ENCODE peak calls at places on chromosomes 2 and 18, in seven cellular contexts. P is hepatic stellate cell, V is cardiac fibroblast, A is NCI-H446, N is LNCaP clone FGC, Y is NT2/D1, R is A172. M is an unnamed sample.

GRCh38 chr2:13046557-13047165 is 329.9 kb downstream of the TRIB2 start:
- DNase-seq in P (no peak), V (peak), A (no peak), N (no peak), Y (no peak), R (no peak), M (peak)

GRCh38 chr2:168649105-168649504 is 153.3 kb upstream of the NOSTRIN start:
- DNase-seq in P (no peak), V (no peak), A (no peak), N (no peak), Y (no peak), R (no peak), M (no peak)

GRCh38 chr18:24300703-24301102 is 96.9 kb downstream of the OSBPL1A start:
- DNase-seq in P (no peak), V (no peak), A (no peak), N (no peak), Y (no peak), R (no peak), M (no peak)

GRCh38 chr18:7601249-7601620 is 34.1 kb downstream of the PTPRM start:
- DNase-seq in P (no peak), V (peak), A (no peak), N (no peak), Y (no peak), R (peak), M (no peak)

GRCh38 chr2:68426885-68427579 is 40.1 kb downstream of the FBXO48 start:
- DNase-seq in P (no peak), V (peak), A (no peak), N (no peak), Y (no peak), R (peak), M (no peak)

GRCh38 chr18:21099442-21099841 is 12.2 kb downstream of the ROCK1 start:
- DNase-seq in P (no peak), V (no peak), A (no peak), N (no peak), Y (no peak), R (no peak), M (no peak)

GRCh38 chr2:3185256-3185655 is 192.4 kb downstream of the EIPR1 start:
- DNase-seq in P (no peak), V (no peak), A (no peak), N (no peak), Y (no peak), R (no peak), M (no peak)

GRCh38 chr2:21052044-21052443 is 8.2 kb upstream of the APOB start:
- DNase-seq in P (no peak), V (no peak), A (no peak), N (no peak), Y (no peak), R (no peak), M (no peak)

GRCh38 chr18:57276720-57277284 is 75.6 kb upstream of the ST8SIA3 start:
- DNase-seq in P (no peak), V (no peak), A (no peak), N (no peak), Y (no peak), R (no peak), M (no peak)

GRCh38 chr2:85661139-85661858 is 6.7 kb downstream of the SFTPB start:
- DNase-seq in P (no peak), V (no peak), A (no peak), N (no peak), Y (no peak), R (no peak), M (no peak)

GRCh38 chr2:139684286-139684860 is 904.2 kb upstream of the NXPH2 start:
- DNase-seq in P (no peak), V (no peak), A (no peak), N (no peak), Y (no peak), R (no peak), M (no peak)

GRCh38 chr2:65407240-65407639 is 25.2 kb downstream of the SPRED2 start:
- DNase-seq in P (no peak), V (no peak), A (no peak), N (no peak), Y (no peak), R (peak), M (no peak)

GRCh38 chr18:28584726-28585125 is 407.8 kb upstream of the CDH2 start:
- DNase-seq in P (no peak), V (peak), A (no peak), N (no peak), Y (peak), R (peak), M (no peak)

GRCh38 chr2:100242891-100243670 is 79.2 kb downstream of the LONRF2 start:
- DNase-seq in P (peak), V (peak), A (peak), N (no peak), Y (peak), R (peak), M (peak)

GRCh38 chr2:184178229-184178628 is 420.1 kb upstream of the ZNF804A start:
- DNase-seq in P (no peak), V (no peak), A (no peak), N (no peak), Y (no peak), R (no peak), M (no peak)

GRCh38 chr2:43011142-43011491 is 215.3 kb downstream of the ZFP36L2 start:
- DNase-seq in P (no peak), V (no peak), A (no peak), N (no peak), Y (no peak), R (no peak), M (no peak)

GRCh38 chr2:143807192-143807591 is 678.0 kb downstream of the ARHGAP15 start:
- DNase-seq in P (no peak), V (no peak), A (no peak), N (no peak), Y (no peak), R (no peak), M (no peak)

GRCh38 chr2:105890856-105891255 is 146.1 kb downstream of the NCK2 start:
- DNase-seq in P (no peak), V (no peak), A (no peak), N (no peak), Y (no peak), R (no peak), M (no peak)

GRCh38 chr2:120204945-120205670 is 18.1 kb downstream of the TMEM185B start:
- DNase-seq in P (no peak), V (no peak), A (no peak), N (no peak), Y (no peak), R (no peak), M (no peak)

GRCh38 chr2:138042311-138042710 is 78.0 kb downstream of the HNMT start:
- DNase-seq in P (no peak), V (no peak), A (no peak), N (no peak), Y (no peak), R (no peak), M (no peak)

GRCh38 chr2:240462704-240463273 is 27.3 kb downstream of the GPC1 start:
- DNase-seq in P (no peak), V (no peak), A (no peak), N (no peak), Y (no peak), R (no peak), M (no peak)

GRCh38 chr2:116877944-116878343 is 936.5 kb upstream of the DDX18 start:
- DNase-seq in P (no peak), V (no peak), A (no peak), N (no peak), Y (no peak), R (no peak), M (no peak)

GRCh38 chr2:196925768-196926561 is 542 bp downstream of the PGAP1 start:
- DNase-seq in P (peak), V (peak), A (peak), N (no peak), Y (no peak), R (peak), M (peak)

GRCh38 chr2:74691955-74692354 is 37.9 kb downstream of the SEMA4F start:
- DNase-seq in P (no peak), V (peak), A (no peak), N (no peak), Y (no peak), R (no peak), M (no peak)

GRCh38 chr2:104755026-104755856 is 98.7 kb upstream of the POU3F3 start:
- DNase-seq in P (no peak), V (no peak), A (no peak), N (peak), Y (no peak), R (no peak), M (no peak)

GRCh38 chr18:33605250-33605649 is 27.2 kb downstream of the ASXL3 start:
- DNase-seq in P (no peak), V (no peak), A (no peak), N (no peak), Y (no peak), R (no peak), M (no peak)

GRCh38 chr2:111168528-111168929 is 47.8 kb downstream of the BCL2L11 start:
- DNase-seq in P (peak), V (peak), A (no peak), N (no peak), Y (no peak), R (peak), M (peak)

GRCh38 chr2:2646312-2647051 is 315.4 kb upstream of the MYT1L start:
- DNase-seq in P (no peak), V (no peak), A (no peak), N (no peak), Y (no peak), R (peak), M (no peak)

GRCh38 chr18:58313491-58314032 is 269.5 kb downstream of the NEDD4L start:
- DNase-seq in P (no peak), V (peak), A (peak), N (peak), Y (no peak), R (no peak), M (no peak)

GRCh38 chr2:28052691-28053090 is 162.2 kb downstream of the BABAM2 start:
- DNase-seq in P (no peak), V (peak), A (no peak), N (no peak), Y (no peak), R (no peak), M (no peak)